ENCODE peak calls at places on chromosomes 16 and 17, in four cellular contexts. N is HCT116, L is endothelial cell, E is natural killer cell. J is an unnamed sample.

GRCh38 chr17:78759203-78759968 is 22.7 kb downstream of the CYTH1 start:
- DNase-seq in L (no peak), N (no peak), E (peak; percentile 67), J (no peak)

GRCh38 chr17:43540821-43541674 is 5.1 kb downstream of the ETV4 start:
- DNase-seq in L (no peak), N (no peak), E (no peak), J (no peak)

GRCh38 chr16:6345090-6345489 is 987.6 kb upstream of the RBFOX1 start:
- DNase-seq in L (no peak), N (no peak), E (no peak), J (no peak)

GRCh38 chr17:63997341-63998048 is 656 bp upstream of the PRR29 start:
- DNase-seq in E (no peak), N (no peak), L (peak; percentile 72), J (peak; percentile 64)

GRCh38 chr17:41437769-41438168 is 3.0 kb downstream of the KRT38 start:
- DNase-seq in E (no peak), L (no peak), N (no peak), J (no peak)

GRCh38 chr16:58020628-58021521 is 4.7 kb upstream of the MMP15 start:
- DNase-seq in N (no peak), L (peak; percentile 69), E (peak; percentile 50), J (peak; percentile 47)

GRCh38 chr16:49024016-49024415 is 257.6 kb downstream of the CBLN1 start:
- DNase-seq in E (no peak), L (no peak), N (no peak), J (no peak)

GRCh38 chr16:22684282-22685161 is 129.4 kb upstream of the HS3ST2 start:
- DNase-seq in L (no peak), E (no peak), N (no peak), J (no peak)

GRCh38 chr16:57769541-57770145 is 32.6 kb downstream of the KIFC3 start:
- DNase-seq in N (no peak), E (no peak), L (no peak), J (no peak)

GRCh38 chr16:4140652-4141051 is 24.4 kb upstream of the ADCY9 start:
- DNase-seq in L (no peak), N (no peak), E (no peak), J (no peak)

GRCh38 chr16:47732806-47733150 is 271.6 kb downstream of the PHKB start:
- DNase-seq in N (peak; percentile 10), E (no peak), L (no peak), J (no peak)

GRCh38 chr17:2397247-2398171 is 3.4 kb downstream of the MNT start:
- DNase-seq in E (no peak), N (no peak), L (no peak), J (no peak)

GRCh38 chr16:51119576-51120288 is 31.3 kb downstream of the SALL1 start:
- DNase-seq in N (no peak), L (no peak), E (no peak), J (no peak)

GRCh38 chr17:17435323-17435722 is 41.5 kb upstream of the MED9 start:
- DNase-seq in L (no peak), E (no peak), N (no peak), J (no peak)

GRCh38 chr17:80981062-80981902 is 10.4 kb upstream of the CHMP6 start:
- DNase-seq in L (peak; percentile 73), N (no peak), E (peak; percentile 54), J (no peak)

GRCh38 chr17:63549289-63549945 is 860 bp upstream of the DCAF7 start:
- DNase-seq in N (no peak), E (no peak), L (no peak), J (no peak)

GRCh38 chr17:2061441-2061797 is 6.5 kb downstream of the HIC1 start:
- DNase-seq in L (no peak), E (no peak), N (no peak), J (no peak)

GRCh38 chr17:64399071-64399766 is 8.6 kb upstream of the PECAM1 start:
- DNase-seq in L (no peak), N (no peak), E (no peak), J (no peak)

J was measured in T47D.